ENCODE peak calls at places on chromosomes 6 and 20, in seven cellular contexts. J is PC-9, M is mucosa of descending colon, D is colonic mucosa, O is fibroblast of the aortic adventitia, N is nephron progenitor cell, G is WTC11. R is an unnamed sample.

GRCh38 chr6:100906325-100906724 is 25.2 kb upstream of the ASCC3 start:
- DNase-seq in J (no peak), M (no peak), D (no peak), O (no peak), N (no peak), G (no peak), R (no peak)

GRCh38 chr6:166556871-166557322 is 29.6 kb downstream of the RAMACL start:
- DNase-seq in J (peak), M (peak), D (peak), O (peak), N (no peak), G (no peak), R (no peak)

GRCh38 chr20:9051508-9051907 is 17.4 kb upstream of the PLCB4 start:
- DNase-seq in J (peak), M (no peak), D (no peak), O (peak), N (no peak), G (no peak), R (no peak)

GRCh38 chr6:7390218-7390878 is 740 bp downstream of the RIOK1 start:
- DNase-seq in J (no peak), M (no peak), D (no peak), O (no peak), N (no peak), G (no peak), R (no peak)

GRCh38 chr20:41167481-41168253 is 30.3 kb downstream of the PLCG1 start:
- DNase-seq in J (no peak), M (no peak), D (no peak), O (no peak), N (no peak), G (no peak), R (no peak)

GRCh38 chr6:168050861-168051586 is 28.0 kb downstream of the FRMD1 start:
- DNase-seq in J (no peak), M (peak), D (no peak), O (no peak), N (no peak), G (peak), R (no peak)

GRCh38 chr20:39909447-39909846 is 779.6 kb downstream of the MAFB start:
- DNase-seq in J (no peak), M (no peak), D (peak), O (no peak), N (no peak), G (no peak), R (no peak)

GRCh38 chr6:155396605-155397004 is 59.0 kb downstream of the NOX3 start:
- DNase-seq in J (no peak), M (no peak), D (no peak), O (no peak), N (no peak), G (no peak), R (no peak)

GRCh38 chr6:81777586-81778268 is 25.2 kb upstream of the TENT5A start:
- DNase-seq in J (no peak), M (no peak), D (no peak), O (no peak), N (no peak), G (no peak), R (no peak)

GRCh38 chr20:43430265-43430664 is 27.4 kb upstream of the SRSF6 start:
- DNase-seq in J (no peak), M (no peak), D (no peak), O (no peak), N (no peak), G (peak), R (no peak)

GRCh38 chr6:114159727-114160126 is 183.1 kb downstream of the HS3ST5 start:
- DNase-seq in J (no peak), M (no peak), D (no peak), O (no peak), N (no peak), G (no peak), R (no peak)

GRCh38 chr6:38143191-38144154 is 323.9 kb downstream of the ZFAND3 start:
- DNase-seq in J (no peak), M (no peak), D (no peak), O (no peak), N (no peak), G (no peak), R (no peak)

DNA sequence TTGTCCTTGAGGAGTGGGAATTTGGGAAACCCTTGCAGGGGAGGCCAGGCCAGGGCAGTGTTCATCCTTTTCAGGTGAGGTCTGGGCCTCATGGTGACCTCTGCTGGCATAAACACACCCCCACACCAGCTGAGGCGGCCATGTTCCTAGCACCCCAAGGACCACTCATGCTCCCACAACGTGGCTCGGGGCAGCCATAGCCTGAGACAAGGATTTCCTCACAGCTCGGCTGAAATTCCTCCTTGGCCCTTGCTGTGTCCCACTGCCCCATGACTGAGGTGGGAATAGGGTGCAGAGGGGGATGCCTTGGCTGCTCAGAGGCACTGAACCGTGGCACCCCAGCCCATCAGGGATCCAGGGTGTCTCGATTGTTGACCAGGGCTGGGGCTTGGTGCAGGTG is 27.3 kb upstream of the SPDEF start:
- DNase-seq in J (no peak), M (no peak), D (no peak), O (no peak), N (no peak), G (no peak), R (no peak)
- TF ChIP-seq CTCF in J (no peak), M (no peak), D (no peak), O (peak), N (no peak), G (no peak), R (no peak)

GRCh38 chr20:19349879-19350278 is 137.4 kb downstream of the SLC24A3 start:
- DNase-seq in J (no peak), M (no peak), D (no peak), O (no peak), N (no peak), G (no peak), R (no peak)

GRCh38 chr20:19348582-19348981 is 136.1 kb downstream of the SLC24A3 start:
- DNase-seq in J (no peak), M (no peak), D (no peak), O (no peak), N (no peak), G (no peak), R (no peak)

GRCh38 chr20:19347943-19348456 is 135.6 kb downstream of the SLC24A3 start:
- DNase-seq in J (no peak), M (no peak), D (no peak), O (no peak), N (no peak), G (no peak), R (no peak)

GRCh38 chr20:19354950-19355349 is 142.5 kb downstream of the SLC24A3 start:
- DNase-seq in J (no peak), M (no peak), D (no peak), O (no peak), N (no peak), G (no peak), R (no peak)

DNA sequence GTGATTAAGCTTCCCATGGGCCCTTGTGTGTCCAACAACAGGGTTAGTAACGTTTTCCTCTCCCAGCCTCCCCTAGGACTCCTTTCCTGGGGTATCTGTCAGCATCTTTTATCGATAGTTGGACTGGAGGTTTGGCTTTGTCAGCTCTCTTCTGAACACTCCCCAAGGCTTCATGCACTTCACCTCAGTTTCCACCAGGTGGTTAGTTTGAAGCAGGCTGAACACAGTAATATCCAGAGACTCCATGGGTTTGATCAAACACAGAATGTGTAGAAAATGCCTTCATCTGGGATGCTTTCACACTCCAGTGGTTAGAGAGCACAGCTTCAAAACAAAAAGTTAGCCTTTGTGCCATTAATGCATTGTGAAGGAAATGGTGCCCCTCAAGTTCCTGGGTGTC is 139.1 kb downstream of the SLC24A3 start:
- DNase-seq in J (no peak), M (no peak), D (no peak), O (no peak), N (no peak), G (no peak), R (no peak)
- TF ChIP-seq CTCF in J (no peak), M (no peak), D (no peak), O (no peak), N (peak), G (no peak), R (no peak)

DNA sequence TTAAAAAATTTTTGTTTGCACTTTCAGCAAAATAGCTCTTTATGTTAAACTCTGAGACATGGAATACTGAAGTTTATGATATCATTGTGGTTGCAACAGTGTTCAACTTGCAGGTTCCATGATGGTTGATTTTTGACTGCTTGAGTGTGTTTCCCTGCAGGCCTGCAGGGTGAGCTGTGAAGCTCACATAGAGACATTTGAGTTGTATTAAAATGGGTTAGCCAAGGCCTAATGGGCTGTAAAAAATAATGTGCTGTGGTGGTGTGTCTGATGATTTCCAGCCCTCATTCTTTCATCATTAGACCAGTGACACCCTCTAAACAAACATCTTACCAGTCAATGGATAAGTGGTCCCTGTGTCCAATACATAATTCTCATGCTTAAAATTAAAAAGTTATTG is 321.4 kb downstream of the FARS2 start:
- DNase-seq in J (no peak), M (no peak), D (no peak), O (no peak), N (no peak), G (no peak), R (no peak)
- TF ChIP-seq CTCF in J (no peak), M (no peak), D (no peak), O (no peak), N (no peak), G (no peak), R (peak)

GRCh38 chr6:19549109-19549508 is 288.1 kb upstream of the ID4 start:
- DNase-seq in J (no peak), M (no peak), D (no peak), O (peak), N (no peak), G (no peak), R (no peak)
- TF ChIP-seq CTCF in J (no peak), M (no peak), D (no peak), O (peak), N (no peak), G (no peak), R (no peak)

GRCh38 chr20:45545754-45546453 is 1.3 kb downstream of the EPPIN start:
- DNase-seq in J (no peak), M (no peak), D (no peak), O (peak), N (no peak), G (peak), R (no peak)
- TF ChIP-seq CTCF in J (peak), M (no peak), D (no peak), O (peak), N (peak), G (no peak), R (peak)

GRCh38 chr20:63296411-63297299 is 3.7 kb downstream of the COL20A1 start:
- DNase-seq in J (no peak), M (no peak), D (no peak), O (no peak), N (no peak), G (no peak), R (peak)

GRCh38 chr20:63295846-63296245 is 2.9 kb downstream of the COL20A1 start:
- DNase-seq in J (no peak), M (no peak), D (no peak), O (no peak), N (no peak), G (peak), R (no peak)

GRCh38 chr20:63294536-63294900 is 1.5 kb downstream of the COL20A1 start:
- DNase-seq in J (no peak), M (no peak), D (no peak), O (no peak), N (no peak), G (no peak), R (no peak)

GRCh38 chr20:63295018-63295417 is 2.0 kb downstream of the COL20A1 start:
- DNase-seq in J (no peak), M (no peak), D (no peak), O (no peak), N (no peak), G (no peak), R (no peak)

DNA sequence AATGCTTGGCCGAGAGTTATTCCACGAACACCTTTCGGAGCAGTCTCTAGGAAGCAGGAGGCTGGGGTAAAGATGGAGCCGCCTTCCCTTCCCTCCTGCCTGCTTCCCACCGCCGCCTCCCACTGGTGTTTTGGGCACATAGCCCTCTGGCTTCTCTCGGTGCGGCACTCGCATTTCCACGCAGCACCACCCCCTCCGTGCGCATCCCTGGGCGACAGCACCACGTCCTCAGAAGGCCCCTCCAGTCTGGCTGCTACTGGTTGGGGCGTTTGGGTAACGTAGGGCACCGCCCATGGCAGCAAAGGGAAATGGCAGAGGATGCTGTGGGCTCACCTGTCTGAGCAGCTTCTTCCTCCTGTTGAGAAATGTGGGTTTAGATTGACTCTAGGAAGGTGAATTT is 2.4 kb downstream of the COL20A1 start:
- DNase-seq in J (no peak), M (no peak), D (no peak), O (no peak), N (no peak), G (no peak), R (no peak)
- TF ChIP-seq CTCF in J (no peak), M (no peak), D (no peak), O (no peak), N (no peak), G (no peak), R (no peak)

GRCh38 chr20:37425103-37425625 is 79.2 kb downstream of the SRC start:
- DNase-seq in J (no peak), M (no peak), D (no peak), O (no peak), N (no peak), G (no peak), R (no peak)

GRCh38 chr20:37422791-37423286 is 76.9 kb downstream of the SRC start:
- DNase-seq in J (no peak), M (no peak), D (no peak), O (no peak), N (no peak), G (no peak), R (no peak)

GRCh38 chr20:37423545-37423944 is 77.6 kb downstream of the SRC start:
- DNase-seq in J (no peak), M (no peak), D (no peak), O (no peak), N (no peak), G (no peak), R (no peak)

GRCh38 chr20:37426106-37426505 is 80.2 kb downstream of the SRC start:
- DNase-seq in J (no peak), M (no peak), D (no peak), O (no peak), N (no peak), G (no peak), R (no peak)

DNA sequence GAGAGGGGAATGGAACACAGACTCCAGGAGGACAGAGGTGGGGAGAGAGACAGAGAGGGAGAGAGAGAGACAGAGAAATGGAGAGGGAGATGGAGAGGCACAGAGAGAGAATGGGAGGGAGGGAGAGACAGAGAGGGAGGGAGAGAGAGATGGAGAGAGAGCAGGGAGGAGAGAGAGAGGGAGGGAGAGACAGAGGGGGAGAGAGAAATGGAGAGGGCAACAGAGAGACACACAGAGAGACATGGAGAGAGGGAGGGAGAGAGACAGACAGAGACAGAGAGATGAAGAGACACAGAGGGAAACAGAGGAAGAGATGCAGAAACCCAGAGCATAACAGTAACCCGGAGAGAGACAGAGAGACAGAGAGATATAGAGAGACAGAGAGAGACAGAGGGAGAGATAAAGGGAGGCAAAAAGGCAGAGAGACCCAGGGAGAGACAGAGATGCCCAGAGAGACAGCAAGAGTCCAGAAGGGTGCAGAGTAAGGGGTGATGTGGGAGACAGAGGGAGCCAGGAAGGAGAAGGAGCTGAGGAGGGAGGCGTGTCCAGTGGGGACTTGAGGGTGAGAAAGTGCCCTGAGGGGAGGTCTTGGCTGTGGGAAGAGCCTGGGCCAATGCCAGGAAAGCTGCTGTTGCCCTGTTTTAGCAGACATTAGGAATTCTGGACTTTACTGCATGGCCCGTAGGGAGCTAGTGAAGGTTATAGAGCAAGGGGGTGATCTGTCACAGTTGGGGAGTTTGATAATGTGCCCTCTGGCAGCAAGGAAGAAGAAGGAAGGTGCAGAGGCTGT is 78.3 kb downstream of the SRC start:
- DNase-seq in J (no peak), M (no peak), D (no peak), O (no peak), N (no peak), G (no peak), R (no peak)
- TF ChIP-seq CTCF in J (no peak), M (no peak), D (no peak), O (no peak), N (no peak), G (no peak), R (no peak)

GRCh38 chr20:58223358-58223941 is 5.0 kb downstream of the ANKRD60 start:
- DNase-seq in J (no peak), M (no peak), D (no peak), O (no peak), N (no peak), G (no peak), R (no peak)

GRCh38 chr20:58222446-58222845 is 6.0 kb downstream of the ANKRD60 start:
- DNase-seq in J (no peak), M (no peak), D (no peak), O (no peak), N (no peak), G (no peak), R (no peak)

GRCh38 chr20:58216334-58216733 is 12.1 kb downstream of the ANKRD60 start:
- DNase-seq in J (no peak), M (no peak), D (no peak), O (no peak), N (no peak), G (no peak), R (no peak)

GRCh38 chr20:58218665-58219341 is 9.7 kb downstream of the ANKRD60 start:
- DNase-seq in J (no peak), M (no peak), D (no peak), O (no peak), N (no peak), G (no peak), R (no peak)

GRCh38 chr20:58219342-58219700 is 9.1 kb downstream of the ANKRD60 start:
- DNase-seq in J (peak), M (no peak), D (no peak), O (no peak), N (no peak), G (no peak), R (no peak)
- TF ChIP-seq CTCF in J (peak), M (no peak), D (no peak), O (no peak), N (no peak), G (no peak), R (no peak)

GRCh38 chr6:30542915-30543314 is 13.4 kb downstream of the GNL1 start:
- DNase-seq in J (no peak), M (no peak), D (no peak), O (no peak), N (no peak), G (no peak), R (no peak)
- TF ChIP-seq CTCF in J (peak), M (no peak), D (no peak), O (no peak), N (no peak), G (no peak), R (no peak)